ENCODE peak calls at places on chromosomes 2 and 18, in ten cellular contexts. One of them, this sample, is unnamed.

GRCh38 chr2:178436662-178437061 is 14.3 kb downstream of the PRKRA start:
- DNase-seq in GOT3: no peak
- DNase-seq in HEK293T: no peak
- DNase-seq in activated effector memory CD4-positive, alpha-beta T cell treated with anti-CD3 and anti-CD28 coated beads, Interleukin-2, amount 50 U/mL, for 16 hours: no peak
- DNase-seq in HTR-8/SVneo: no peak
- DNase-seq in COR-L47: no peak
- DNase-seq in activated CD4-positive, alpha-beta T cell treated with anti-CD3 and anti-CD28 coated beads for 24 hours: no peak
- DNase-seq in T-cell: no peak
- DNase-seq in activated CD8-positive, alpha-beta memory T cell treated with anti-CD3 and anti-CD28 coated beads, Interleukin-2, amount 50 U/mL, for 48 hours: no peak
- DNase-seq in stimulated activated CD4-positive, alpha-beta T cell treated with anti-CD3 and anti-CD28 coated beads, Interleukin-4, amount 100 ng/mL, for 48 hours: no peak
- DNase-seq in this sample: no peak

GRCh38 chr2:174740718-174741117 is 23.6 kb downstream of the CHRNA1 start:
- DNase-seq in GOT3: no peak
- DNase-seq in HEK293T: no peak
- DNase-seq in activated effector memory CD4-positive, alpha-beta T cell treated with anti-CD3 and anti-CD28 coated beads, Interleukin-2, amount 50 U/mL, for 16 hours: no peak
- DNase-seq in HTR-8/SVneo: no peak
- DNase-seq in COR-L47: no peak
- DNase-seq in activated CD4-positive, alpha-beta T cell treated with anti-CD3 and anti-CD28 coated beads for 24 hours: no peak
- DNase-seq in T-cell: no peak
- DNase-seq in activated CD8-positive, alpha-beta memory T cell treated with anti-CD3 and anti-CD28 coated beads, Interleukin-2, amount 50 U/mL, for 48 hours: no peak
- DNase-seq in stimulated activated CD4-positive, alpha-beta T cell treated with anti-CD3 and anti-CD28 coated beads, Interleukin-4, amount 100 ng/mL, for 48 hours: no peak
- DNase-seq in this sample: no peak

GRCh38 chr2:619964-620363 is 57.2 kb downstream of the TMEM18 start:
- DNase-seq in GOT3: no peak
- DNase-seq in HEK293T: no peak
- DNase-seq in activated effector memory CD4-positive, alpha-beta T cell treated with anti-CD3 and anti-CD28 coated beads, Interleukin-2, amount 50 U/mL, for 16 hours: no peak
- DNase-seq in HTR-8/SVneo: no peak
- DNase-seq in COR-L47: no peak
- DNase-seq in activated CD4-positive, alpha-beta T cell treated with anti-CD3 and anti-CD28 coated beads for 24 hours: no peak
- DNase-seq in T-cell: no peak
- DNase-seq in activated CD8-positive, alpha-beta memory T cell treated with anti-CD3 and anti-CD28 coated beads, Interleukin-2, amount 50 U/mL, for 48 hours: no peak
- DNase-seq in stimulated activated CD4-positive, alpha-beta T cell treated with anti-CD3 and anti-CD28 coated beads, Interleukin-4, amount 100 ng/mL, for 48 hours: no peak
- DNase-seq in this sample: no peak

GRCh38 chr2:188734688-188735087 is 239.5 kb upstream of the COL3A1 start:
- DNase-seq in GOT3: no peak
- DNase-seq in HEK293T: no peak
- DNase-seq in activated effector memory CD4-positive, alpha-beta T cell treated with anti-CD3 and anti-CD28 coated beads, Interleukin-2, amount 50 U/mL, for 16 hours: no peak
- DNase-seq in HTR-8/SVneo: no peak
- DNase-seq in COR-L47: no peak
- DNase-seq in activated CD4-positive, alpha-beta T cell treated with anti-CD3 and anti-CD28 coated beads for 24 hours: no peak
- DNase-seq in T-cell: no peak
- DNase-seq in activated CD8-positive, alpha-beta memory T cell treated with anti-CD3 and anti-CD28 coated beads, Interleukin-2, amount 50 U/mL, for 48 hours: no peak
- DNase-seq in stimulated activated CD4-positive, alpha-beta T cell treated with anti-CD3 and anti-CD28 coated beads, Interleukin-4, amount 100 ng/mL, for 48 hours: no peak
- DNase-seq in this sample: no peak

GRCh38 chr2:10778724-10779115 is 33.9 kb downstream of the PDIA6 start:
- DNase-seq in GOT3: no peak
- DNase-seq in HEK293T: no peak
- DNase-seq in activated effector memory CD4-positive, alpha-beta T cell treated with anti-CD3 and anti-CD28 coated beads, Interleukin-2, amount 50 U/mL, for 16 hours: peak
- DNase-seq in HTR-8/SVneo: no peak
- DNase-seq in COR-L47: no peak
- DNase-seq in activated CD4-positive, alpha-beta T cell treated with anti-CD3 and anti-CD28 coated beads for 24 hours: no peak
- DNase-seq in T-cell: no peak
- DNase-seq in activated CD8-positive, alpha-beta memory T cell treated with anti-CD3 and anti-CD28 coated beads, Interleukin-2, amount 50 U/mL, for 48 hours: no peak
- DNase-seq in stimulated activated CD4-positive, alpha-beta T cell treated with anti-CD3 and anti-CD28 coated beads, Interleukin-4, amount 100 ng/mL, for 48 hours: no peak
- DNase-seq in this sample: no peak

GRCh38 chr18:62109676-62110075 is 77.2 kb downstream of the PIGN start:
- DNase-seq in GOT3: no peak
- DNase-seq in HEK293T: no peak
- DNase-seq in activated effector memory CD4-positive, alpha-beta T cell treated with anti-CD3 and anti-CD28 coated beads, Interleukin-2, amount 50 U/mL, for 16 hours: no peak
- DNase-seq in HTR-8/SVneo: no peak
- DNase-seq in COR-L47: no peak
- DNase-seq in activated CD4-positive, alpha-beta T cell treated with anti-CD3 and anti-CD28 coated beads for 24 hours: no peak
- DNase-seq in T-cell: no peak
- DNase-seq in activated CD8-positive, alpha-beta memory T cell treated with anti-CD3 and anti-CD28 coated beads, Interleukin-2, amount 50 U/mL, for 48 hours: no peak
- DNase-seq in stimulated activated CD4-positive, alpha-beta T cell treated with anti-CD3 and anti-CD28 coated beads, Interleukin-4, amount 100 ng/mL, for 48 hours: no peak
- DNase-seq in this sample: no peak

GRCh38 chr2:212736327-212736726 is 197.7 kb upstream of the ERBB4 start:
- DNase-seq in GOT3: no peak
- DNase-seq in HEK293T: no peak
- DNase-seq in activated effector memory CD4-positive, alpha-beta T cell treated with anti-CD3 and anti-CD28 coated beads, Interleukin-2, amount 50 U/mL, for 16 hours: no peak
- DNase-seq in HTR-8/SVneo: no peak
- DNase-seq in COR-L47: no peak
- DNase-seq in activated CD4-positive, alpha-beta T cell treated with anti-CD3 and anti-CD28 coated beads for 24 hours: no peak
- DNase-seq in T-cell: no peak
- DNase-seq in activated CD8-positive, alpha-beta memory T cell treated with anti-CD3 and anti-CD28 coated beads, Interleukin-2, amount 50 U/mL, for 48 hours: no peak
- DNase-seq in stimulated activated CD4-positive, alpha-beta T cell treated with anti-CD3 and anti-CD28 coated beads, Interleukin-4, amount 100 ng/mL, for 48 hours: no peak
- DNase-seq in this sample: no peak

GRCh38 chr2:48480526-48480925 is 49.4 kb upstream of the STON1 start:
- DNase-seq in GOT3: no peak
- DNase-seq in HEK293T: no peak
- DNase-seq in activated effector memory CD4-positive, alpha-beta T cell treated with anti-CD3 and anti-CD28 coated beads, Interleukin-2, amount 50 U/mL, for 16 hours: no peak
- DNase-seq in HTR-8/SVneo: no peak
- DNase-seq in COR-L47: no peak
- DNase-seq in activated CD4-positive, alpha-beta T cell treated with anti-CD3 and anti-CD28 coated beads for 24 hours: no peak
- DNase-seq in T-cell: no peak
- DNase-seq in activated CD8-positive, alpha-beta memory T cell treated with anti-CD3 and anti-CD28 coated beads, Interleukin-2, amount 50 U/mL, for 48 hours: no peak
- DNase-seq in stimulated activated CD4-positive, alpha-beta T cell treated with anti-CD3 and anti-CD28 coated beads, Interleukin-4, amount 100 ng/mL, for 48 hours: no peak
- DNase-seq in this sample: no peak

GRCh38 chr2:171393487-171393886 is 40.3 kb downstream of the METTL8 start:
- DNase-seq in GOT3: no peak
- DNase-seq in HEK293T: no peak
- DNase-seq in activated effector memory CD4-positive, alpha-beta T cell treated with anti-CD3 and anti-CD28 coated beads, Interleukin-2, amount 50 U/mL, for 16 hours: no peak
- DNase-seq in HTR-8/SVneo: no peak
- DNase-seq in COR-L47: no peak
- DNase-seq in activated CD4-positive, alpha-beta T cell treated with anti-CD3 and anti-CD28 coated beads for 24 hours: no peak
- DNase-seq in T-cell: no peak
- DNase-seq in activated CD8-positive, alpha-beta memory T cell treated with anti-CD3 and anti-CD28 coated beads, Interleukin-2, amount 50 U/mL, for 48 hours: no peak
- DNase-seq in stimulated activated CD4-positive, alpha-beta T cell treated with anti-CD3 and anti-CD28 coated beads, Interleukin-4, amount 100 ng/mL, for 48 hours: no peak
- DNase-seq in this sample: no peak